ENCODE peak calls at places on chromosomes 2 and 18, in five cellular contexts. H is MM.1S; I is CD8-positive, alpha-beta T cell; T is mesenchymal stem cell; J is suprapubic skin. K is an unnamed sample.
A peak's percentile ranks its signal among the peaks of the same experiment; 100 is the strongest.

GRCh38 chr2:94996401-94997100 is 29.0 kb upstream of the MAL start:
- DNase-seq in T (no peak), J (peak; percentile 47), H (no peak), I (no peak), K (no peak)

GRCh38 chr2:133959066-133959465 is 294.8 kb upstream of the MGAT5 start:
- DNase-seq in J (no peak), I (no peak), H (no peak), T (no peak), K (no peak)

GRCh38 chr2:233990261-233990798 is 60.2 kb upstream of the SPP2 start:
- DNase-seq in H (peak; percentile 84), T (no peak), I (peak; percentile 77), J (no peak), K (no peak)

GRCh38 chr2:70516596-70516995 is 37.0 kb downstream of the TGFA start:
- DNase-seq in J (no peak), I (no peak), H (no peak), T (no peak), K (no peak)

GRCh38 chr2:75424936-75425619 is 135.7 kb downstream of the EVA1A start:
- DNase-seq in T (no peak), J (no peak), I (peak; percentile 21), H (no peak), K (peak; percentile 32)

GRCh38 chr2:2048461-2048860 is 282.6 kb downstream of the MYT1L start:
- DNase-seq in J (no peak), H (no peak), T (no peak), I (no peak), K (no peak)

GRCh38 chr2:1686784-1687105 is 57.6 kb downstream of the PXDN start:
- DNase-seq in T (peak; percentile 85), J (no peak), I (no peak), H (no peak), K (no peak)

GRCh38 chr2:191105082-191105481 is 45.7 kb downstream of the STAT4 start:
- DNase-seq in T (no peak), J (no peak), H (no peak), I (no peak), K (no peak)

GRCh38 chr2:10208736-10209135 is 86.2 kb downstream of the RRM2 start:
- DNase-seq in J (no peak), I (no peak), T (no peak), H (no peak), K (no peak)

GRCh38 chr2:214328941-214329340 is 81.9 kb upstream of the VWC2L start:
- DNase-seq in I (no peak), H (no peak), J (no peak), T (no peak), K (no peak)

DNA sequence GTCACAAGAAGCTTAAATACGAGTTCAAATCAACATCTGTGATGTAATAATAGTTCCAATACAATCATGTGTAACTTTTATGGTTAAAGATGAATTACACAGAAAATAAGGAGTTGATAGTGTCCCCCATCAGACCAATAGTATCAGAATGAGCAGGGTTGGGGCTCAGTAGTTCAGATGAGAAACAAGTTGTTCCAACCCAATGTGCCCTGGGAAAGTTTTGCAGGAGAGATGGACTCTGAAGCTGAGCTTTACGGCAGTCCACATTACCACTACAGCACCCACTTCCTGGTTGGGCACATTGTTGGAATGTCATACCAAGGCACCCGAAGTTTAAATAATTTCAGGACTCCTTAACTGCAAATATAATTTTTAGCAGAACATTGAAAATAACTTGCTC is 12.1 kb upstream of the CXCR4 start:
- DNase-seq in I (no peak), J (no peak), T (no peak), H (no peak), K (no peak)
- H3K27ac ChIP-seq in I (peak overlapping the region; percentile 98), J (no peak overlapping the region), T (no peak overlapping the region), H (no peak overlapping the region), K (no peak overlapping the region)

GRCh38 chr18:48943736-48944527 is 6.8 kb downstream of the SMAD7 start:
- DNase-seq in T (no peak), J (no peak), H (peak; percentile 72), I (peak; percentile 35), K (no peak)
- H3K27ac ChIP-seq in T (peak overlapping the region; percentile 91), J (peak overlapping the region; percentile 56), H (peak overlapping the region; percentile 97), I (no peak overlapping the region), K (peak overlapping the region; percentile 90)

DNA sequence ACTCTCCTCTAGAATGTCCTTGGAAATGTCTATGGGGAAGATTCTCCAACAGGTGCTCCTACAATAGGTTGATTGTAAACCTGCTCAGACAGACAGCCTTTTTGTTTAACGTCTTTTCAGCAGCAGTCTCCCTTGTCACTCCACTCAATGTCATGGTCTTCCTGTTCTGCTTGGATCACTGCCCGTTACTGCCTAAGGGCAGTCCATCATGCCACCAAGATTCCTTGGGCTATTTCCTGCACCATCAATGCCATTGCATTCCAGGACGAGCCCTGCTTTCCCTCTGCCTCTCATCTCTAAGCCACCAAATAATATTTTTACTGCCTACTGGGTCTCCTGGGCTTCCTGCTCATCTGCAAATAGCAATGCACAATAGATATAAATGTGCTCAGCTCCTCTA is 97.4 kb upstream of the GALNT5 start:
- DNase-seq in J (no peak), I (no peak), T (no peak), H (no peak), K (no peak)
- H3K27ac ChIP-seq in J (no peak overlapping the region), I (no peak overlapping the region), T (no peak overlapping the region), H (no peak overlapping the region), K (no peak overlapping the region)

GRCh38 chr2:217033191-217033590 is 173.3 kb upstream of the TNP1 start:
- DNase-seq in J (no peak), T (no peak), I (no peak), H (no peak), K (no peak)

GRCh38 chr2:217035967-217036366 is 176.1 kb upstream of the TNP1 start:
- DNase-seq in J (no peak), T (no peak), I (no peak), H (no peak), K (no peak)

GRCh38 chr2:217038001-217038400 is 178.1 kb upstream of the TNP1 start:
- DNase-seq in H (no peak), I (no peak), T (no peak), J (no peak), K (no peak)

GRCh38 chr2:217040099-217040498 is 180.2 kb upstream of the TNP1 start:
- DNase-seq in J (no peak), T (no peak), I (no peak), H (no peak), K (no peak)

DNA sequence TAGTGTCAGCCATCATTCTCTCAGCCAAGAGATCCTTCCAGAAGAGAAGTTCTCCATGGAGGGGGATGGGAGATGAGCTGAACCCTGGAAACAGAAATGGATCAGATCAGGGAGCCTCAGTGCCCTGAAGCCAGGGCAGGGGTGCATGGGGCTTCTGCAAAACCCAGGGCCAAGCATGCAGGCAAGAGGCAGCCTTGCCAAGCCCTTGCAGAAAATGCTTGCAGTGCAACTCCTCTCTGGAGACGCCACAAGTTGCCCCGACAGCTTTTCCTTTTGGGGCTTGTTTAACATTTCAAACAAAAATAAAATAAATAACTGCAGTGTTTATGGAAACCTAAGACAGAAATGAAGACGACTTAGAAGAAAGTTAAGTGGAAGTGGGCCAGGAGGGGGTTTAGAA is 177.5 kb upstream of the TNP1 start:
- DNase-seq in J (no peak), T (no peak), I (no peak), H (no peak), K (no peak)
- H3K27ac ChIP-seq in J (no peak overlapping the region), T (no peak overlapping the region), I (no peak overlapping the region), H (no peak overlapping the region), K (no peak overlapping the region)

GRCh38 chr2:178910005-178910404 is 102.8 kb upstream of the TTN start:
- DNase-seq in I (no peak), T (no peak), H (no peak), J (no peak), K (no peak)
- H3K27ac ChIP-seq in I (no peak overlapping the region), T (no peak overlapping the region), H (no peak overlapping the region), J (no peak overlapping the region), K (no peak overlapping the region)

DNA sequence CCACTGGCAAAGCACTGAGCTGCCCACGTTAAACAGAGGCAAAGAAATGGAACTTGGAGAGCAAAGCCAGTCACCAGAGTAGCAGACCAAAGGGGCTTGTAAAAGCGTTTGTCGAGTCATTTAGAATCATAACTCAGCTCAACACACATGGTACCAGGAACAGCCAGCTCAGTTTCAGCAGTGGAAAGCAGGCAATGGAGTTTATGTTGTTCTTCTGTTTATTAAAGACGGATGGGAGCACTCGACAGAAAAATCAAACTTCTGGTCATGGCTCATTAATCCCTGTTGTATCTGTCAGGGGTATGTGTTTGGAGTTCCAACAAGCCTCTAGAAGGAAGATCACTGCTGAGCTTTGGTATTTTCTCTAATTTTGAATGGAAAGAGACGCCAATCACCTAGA is 91.3 kb downstream of the POU3F3 start:
- DNase-seq in J (no peak), T (no peak), I (no peak), H (no peak), K (no peak)
- H3K27ac ChIP-seq in J (no peak overlapping the region), T (no peak overlapping the region), I (no peak overlapping the region), H (no peak overlapping the region), K (no peak overlapping the region)

DNA sequence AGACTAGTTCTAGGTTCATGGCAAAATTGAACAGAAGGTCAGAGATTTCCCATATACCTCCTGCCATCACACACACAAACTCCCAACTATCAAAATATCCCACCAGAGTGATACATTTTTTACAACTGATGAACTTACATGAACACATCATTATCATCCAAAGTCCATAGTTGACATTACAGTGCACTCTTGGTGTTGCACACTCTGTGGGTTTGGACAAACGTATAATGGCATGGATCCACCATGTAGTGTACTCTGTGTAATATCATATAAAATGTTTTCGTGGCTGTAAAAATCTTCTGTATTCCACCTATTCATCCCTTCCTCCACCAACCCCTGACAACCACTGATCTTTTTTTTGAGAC is 25.9 kb upstream of the STAM2 start:
- DNase-seq in H (no peak), I (no peak), J (no peak), T (no peak), K (no peak)
- H3K27ac ChIP-seq in H (no peak overlapping the region), I (no peak overlapping the region), J (no peak overlapping the region), T (no peak overlapping the region), K (no peak overlapping the region)

GRCh38 chr18:54968807-54969206 is 9.5 kb upstream of the CCDC68 start:
- DNase-seq in T (no peak), H (no peak), J (no peak), I (no peak), K (no peak)
- H3K27ac ChIP-seq in T (no peak overlapping the region), H (no peak overlapping the region), J (no peak overlapping the region), I (no peak overlapping the region), K (no peak overlapping the region)

GRCh38 chr18:56541340-56541739 is 97.1 kb downstream of the TXNL1 start:
- DNase-seq in H (peak; percentile 50), T (no peak), I (no peak), J (no peak), K (no peak)

GRCh38 chr18:56541790-56542189 is 96.6 kb downstream of the TXNL1 start:
- DNase-seq in H (peak; percentile 68), I (no peak), J (no peak), T (no peak), K (no peak)

GRCh38 chr18:56542488-56542887 is 95.9 kb downstream of the TXNL1 start:
- DNase-seq in T (no peak), I (no peak), J (no peak), H (no peak), K (no peak)

DNA sequence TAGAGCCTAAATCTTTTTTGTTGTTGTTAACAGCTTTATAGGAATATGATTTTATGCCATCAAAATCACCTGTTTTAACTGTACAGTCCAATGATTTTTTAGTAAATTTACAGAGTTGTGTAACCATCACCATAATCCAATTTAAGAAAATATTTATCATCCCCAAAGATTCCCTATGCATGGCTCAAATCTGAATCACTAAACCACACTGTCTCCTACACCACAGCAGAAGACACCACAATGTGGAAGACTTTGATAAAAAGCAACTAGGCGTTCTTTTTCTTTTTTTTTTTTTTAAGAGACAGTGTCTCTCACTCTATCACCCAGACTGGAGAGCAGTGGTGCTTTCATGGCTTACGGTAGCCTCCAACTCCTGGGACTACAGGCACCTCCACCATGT is 99.6 kb downstream of the TXNL1 start:
- DNase-seq in H (no peak), J (no peak), I (no peak), T (no peak), K (no peak)
- H3K27ac ChIP-seq in H (no peak overlapping the region), J (no peak overlapping the region), I (no peak overlapping the region), T (no peak overlapping the region), K (no peak overlapping the region)

K was measured in lung.